ENCODE peak calls at places on chromosome 17, in nine cellular contexts. S is uterus; B is heart left ventricle; K is thoracic aorta; M is pancreas; L is PC-9; D is tibial artery; H is cardiac fibroblast; O is CD8-positive, alpha-beta memory T cell. X is an unnamed sample.

GRCh38 chr17:73910216-73910615 is 266.0 kb upstream of the SDK2 start:
- DNase-seq in L (no peak), B (no peak), K (no peak), D (no peak), H (no peak), S (no peak), O (no peak), M (no peak), X (no peak)

GRCh38 chr17:71472809-71473789 is 647.7 kb upstream of the SOX9 start:
- DNase-seq in D (no peak), O (no peak), H (peak), S (no peak), B (no peak), L (peak), K (no peak), M (peak), X (no peak)

GRCh38 chr17:50059759-50060273 is 3.9 kb downstream of the ITGA3 start:
- DNase-seq in M (no peak), H (peak), S (peak), K (peak), O (no peak), B (no peak), D (peak), L (no peak), X (no peak)

GRCh38 chr17:2239882-2240430 is 63.6 kb downstream of the SMG6 start:
- DNase-seq in L (peak), H (peak), K (peak), M (no peak), S (peak), D (peak), O (no peak), B (peak), X (no peak)

GRCh38 chr17:81866440-81867122 is 4.6 kb downstream of the ARHGDIA start:
- DNase-seq in O (no peak), S (no peak), L (no peak), M (no peak), H (peak), K (no peak), D (no peak), B (no peak), X (no peak)

GRCh38 chr17:50954641-50955121 is 88.5 kb upstream of the TOB1 start:
- DNase-seq in O (no peak), B (no peak), S (no peak), H (no peak), K (no peak), L (peak), M (no peak), D (no peak), X (no peak)

GRCh38 chr17:27339836-27340550 is 46.1 kb downstream of the WSB1 start:
- DNase-seq in S (no peak), D (peak), O (no peak), L (peak), K (no peak), B (no peak), H (peak), M (no peak), X (no peak)

GRCh38 chr17:56679148-56679766 is 85.8 kb downstream of the NOG start:
- DNase-seq in O (no peak), B (no peak), H (peak), D (no peak), K (no peak), M (no peak), S (no peak), L (no peak), X (no peak)

GRCh38 chr17:67139784-67140665 is 95.7 kb downstream of the CACNG1 start:
- DNase-seq in S (no peak), B (no peak), D (no peak), O (no peak), M (peak), H (peak), K (no peak), L (peak), X (no peak)

GRCh38 chr17:32909787-32910369 is 18.1 kb upstream of the TMEM98 start:
- DNase-seq in B (peak), L (peak), O (peak), K (peak), S (peak), D (peak), H (peak), M (peak), X (peak)

GRCh38 chr17:51585514-51586104 is 325.3 kb downstream of the UTP18 start:
- DNase-seq in B (no peak), D (no peak), S (no peak), M (no peak), O (no peak), H (no peak), L (no peak), K (no peak), X (no peak)

GRCh38 chr17:35752471-35752870 is 568 bp downstream of the GAS2L2 start:
- DNase-seq in B (no peak), O (no peak), M (peak), L (peak), D (no peak), S (no peak), K (no peak), H (no peak), X (no peak)

GRCh38 chr17:4340914-4341615 is 25.4 kb downstream of the UBE2G1 start:
- DNase-seq in L (no peak), M (no peak), D (no peak), B (no peak), S (no peak), H (peak), O (no peak), K (no peak), X (no peak)

GRCh38 chr17:2701996-2702741 is 9.4 kb downstream of the CLUH start:
- DNase-seq in K (no peak), L (peak), S (no peak), H (no peak), O (no peak), B (peak), D (peak), M (no peak), X (no peak)

GRCh38 chr17:73064084-73064938 is 28.2 kb downstream of the SLC39A11 start:
- DNase-seq in B (no peak), D (peak), L (no peak), K (no peak), M (peak), O (no peak), S (no peak), H (no peak), X (no peak)

GRCh38 chr17:20092292-20092867 is 83.2 kb downstream of the SPECC1 start:
- DNase-seq in M (no peak), D (no peak), S (no peak), L (no peak), K (no peak), H (peak), O (no peak), B (no peak), X (no peak)

GRCh38 chr17:17783825-17784598 is 52.8 kb downstream of the SREBF1 start:
- DNase-seq in M (peak), O (no peak), H (peak), D (no peak), S (peak), L (no peak), K (no peak), B (peak), X (peak)

GRCh38 chr17:49574283-49574892 is 1.3 kb upstream of the NXPH3 start:
- DNase-seq in D (peak), L (no peak), K (no peak), B (no peak), S (peak), M (no peak), H (no peak), O (no peak), X (no peak)

GRCh38 chr17:27408891-27409290 is 47.4 kb upstream of the KSR1 start:
- DNase-seq in K (no peak), O (no peak), H (peak), S (no peak), B (no peak), D (no peak), L (no peak), M (no peak), X (no peak)

GRCh38 chr17:81720267-81721071 is 8.4 kb downstream of the SLC25A10 start:
- DNase-seq in M (no peak), O (no peak), D (no peak), S (no peak), B (no peak), H (no peak), K (no peak), L (no peak), X (no peak)

DNA sequence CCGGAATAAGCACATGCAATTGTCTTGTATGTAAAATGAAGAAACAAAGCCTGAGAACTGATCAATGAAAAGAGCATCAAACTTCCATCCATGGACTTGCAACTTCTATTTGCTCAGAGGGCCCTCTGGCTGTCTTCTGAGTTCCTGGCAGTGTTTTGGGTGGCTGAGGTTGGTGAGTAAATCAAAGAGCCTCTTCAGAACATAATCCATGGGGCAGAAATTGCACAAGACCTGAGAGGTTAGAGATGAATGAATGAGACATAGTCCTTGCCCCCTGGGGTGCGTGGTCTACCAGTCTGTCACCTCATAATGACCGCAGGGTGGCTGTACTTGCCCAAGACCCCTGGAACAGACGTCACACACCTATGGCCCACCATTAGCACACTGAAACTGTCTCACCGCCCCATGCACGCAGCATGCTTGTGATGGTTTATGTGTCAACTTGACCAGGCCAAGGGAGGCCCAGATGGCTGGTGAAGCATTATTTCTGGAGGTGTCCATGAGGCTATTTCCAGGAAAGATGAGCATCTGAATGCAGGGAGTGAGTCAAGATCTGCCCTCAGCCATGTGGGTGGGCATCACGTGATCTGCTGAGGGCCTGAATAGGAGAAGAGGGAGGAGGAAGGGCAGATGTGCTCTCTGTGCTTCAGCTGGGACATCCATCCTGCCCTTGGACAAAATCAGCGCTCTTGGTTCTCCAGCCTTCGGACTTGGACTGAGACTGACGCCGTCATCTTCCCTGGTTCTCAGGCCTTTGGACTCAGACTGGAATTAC is 8.3 kb downstream of the PIK3R6 start:
- DNase-seq in D (peak), B (no peak), M (no peak), L (no peak), K (no peak), S (no peak), H (peak), O (no peak), X (no peak)
- H3K4me3 ChIP-seq in D (no peak), B (no peak), M (no peak), L (no peak), K (no peak), S (no peak), H (no peak), O (no peak), X (no peak)

GRCh38 chr17:82889496-82890338 is 49.9 kb upstream of the ZNF750 start:
- DNase-seq in S (no peak), B (peak), L (peak), K (no peak), M (peak), O (no peak), D (no peak), H (no peak), X (peak)
- H3K4me3 ChIP-seq in S (no peak), B (no peak), L (peak), K (no peak), M (no peak), O (no peak), D (no peak), H (no peak), X (no peak)

GRCh38 chr17:58521680-58522079 is 7.2 kb upstream of the MTMR4 start:
- DNase-seq in M (no peak), L (no peak), S (no peak), H (no peak), B (no peak), K (no peak), D (no peak), O (no peak), X (no peak)
- H3K4me3 ChIP-seq in M (no peak), L (no peak), S (no peak), H (no peak), B (no peak), K (no peak), D (no peak), O (no peak), X (no peak)

DNA sequence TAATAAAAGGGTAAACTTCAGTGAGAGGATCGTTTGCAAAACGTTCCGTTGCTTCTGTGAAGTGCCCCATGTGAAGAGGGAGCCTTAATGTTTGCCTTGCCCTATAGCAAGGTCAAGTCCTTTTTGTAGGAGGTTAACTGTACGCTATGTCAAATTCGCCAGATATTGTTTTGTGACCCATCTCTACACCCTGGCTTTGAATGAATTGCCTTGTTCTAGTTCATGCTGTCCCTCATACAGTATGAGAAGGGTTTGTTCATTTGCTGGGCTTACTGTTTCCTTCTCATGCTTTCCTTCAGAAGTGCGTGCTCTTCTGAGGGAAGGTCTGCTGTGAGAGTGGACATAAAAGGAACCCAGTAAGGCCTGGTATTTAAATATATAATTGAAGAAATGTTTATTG is 1.6 kb downstream of the MAP3K3 start:
- DNase-seq in O (no peak), K (no peak), D (no peak), H (no peak), S (no peak), L (no peak), B (no peak), M (no peak), X (no peak)
- H3K4me3 ChIP-seq in O (peak), K (peak), D (peak), H (peak), S (peak), L (peak), B (peak), M (peak), X (peak)

X was measured in lung.